ENCODE peak calls at places on chromosomes 3 and 15, in six cellular contexts. H is tibial artery, I is RWPE2, V is coronary artery, G is OCI-LY7, Y is right cardiac atrium. N is an unnamed sample.

GRCh38 chr3:113531826-113532697 is at the start of gene SIDT1:
- DNase-seq in H (no peak), I (no peak), V (no peak), G (peak; percentile 76), Y (no peak), N (peak; percentile 48)

GRCh38 chr3:186722457-186722856 is 5.3 kb downstream of the KNG1 start:
- DNase-seq in H (no peak), I (no peak), V (no peak), G (no peak), Y (no peak), N (no peak)

GRCh38 chr15:36914962-36915808 is 185.2 kb downstream of the MEIS2 start:
- DNase-seq in H (no peak), I (no peak), V (no peak), G (no peak), Y (no peak), N (no peak)

GRCh38 chr3:151387443-151388241 is 3.1 kb upstream of the P2RY12 start:
- DNase-seq in H (no peak), I (no peak), V (no peak), G (no peak), Y (peak; percentile 35), N (no peak)

GRCh38 chr15:90774731-90775521 is 57.8 kb downstream of the BLM start:
- DNase-seq in H (no peak), I (no peak), V (no peak), G (no peak), Y (no peak), N (no peak)

GRCh38 chr3:46298871-46299607 is 54.9 kb upstream of the CCR2 start:
- DNase-seq in H (no peak), I (no peak), V (no peak), G (no peak), Y (no peak), N (no peak)

GRCh38 chr3:135982922-135983581 is 17.5 kb downstream of the PPP2R3A start:
- DNase-seq in H (no peak), I (no peak), V (no peak), G (no peak), Y (no peak), N (no peak)

GRCh38 chr3:16509721-16510619 is 3.5 kb downstream of the RFTN1 start:
- DNase-seq in H (no peak), I (no peak), V (no peak), G (peak; percentile 65), Y (no peak), N (no peak)

GRCh38 chr3:70360985-70361384 is 48.5 kb upstream of the MDFIC2 start:
- DNase-seq in H (no peak), I (no peak), V (no peak), G (no peak), Y (no peak), N (no peak)

GRCh38 chr3:42148982-42149432 is 57.9 kb downstream of the TRAK1 start:
- DNase-seq in H (peak; percentile 79), I (no peak), V (no peak), G (no peak), Y (peak; percentile 90), N (peak; percentile 73)

GRCh38 chr15:40252438-40253178 is 13.7 kb downstream of the PAK6 start:
- DNase-seq in H (no peak), I (peak; percentile 74), V (no peak), G (no peak), Y (peak; percentile 69), N (no peak)

GRCh38 chr3:161559177-161559998 is 62.8 kb downstream of the OTOL1 start:
- DNase-seq in H (no peak), I (no peak), V (no peak), G (peak; percentile 52), Y (no peak), N (no peak)

GRCh38 chr15:63815796-63816533 is 17.8 kb downstream of the HERC1 start:
- DNase-seq in H (no peak), I (no peak), V (no peak), G (no peak), Y (no peak), N (no peak)

GRCh38 chr3:25748189-25748588 is 35.1 kb downstream of the NGLY1 start:
- DNase-seq in H (no peak), I (no peak), V (no peak), G (no peak), Y (no peak), N (no peak)

GRCh38 chr15:59438891-59439290 is 905 bp downstream of the FAM81A start:
- DNase-seq in H (peak; percentile 68), I (no peak), V (no peak), G (peak; percentile 19), Y (peak; percentile 60), N (peak; percentile 53)

GRCh38 chr3:4720316-4721075 is 227.3 kb downstream of the ITPR1 start:
- DNase-seq in H (peak; percentile 86), I (no peak), V (peak; percentile 88), G (no peak), Y (peak; percentile 88), N (peak; percentile 70)

GRCh38 chr3:140629351-140630137 is 48.3 kb upstream of the TRIM42 start:
- DNase-seq in H (no peak), I (no peak), V (no peak), G (no peak), Y (no peak), N (no peak)

GRCh38 chr3:149364624-149365023 is 12.8 kb downstream of the TM4SF1 start:
- DNase-seq in H (no peak), I (no peak), V (no peak), G (no peak), Y (no peak), N (no peak)

GRCh38 chr15:84915011-84915958 is 30.8 kb downstream of the SLC28A1 start:
- DNase-seq in H (peak; percentile 95), I (peak; percentile 94), V (peak; percentile 90), G (peak; percentile 16), Y (peak; percentile 89), N (no peak)

GRCh38 chr3:126085841-126086240 is 1.9 kb upstream of the SLC41A3 start:
- DNase-seq in H (no peak), I (no peak), V (no peak), G (no peak), Y (no peak), N (no peak)

GRCh38 chr15:36403351-36403750 is 176.1 kb upstream of the CDIN1 start:
- DNase-seq in H (no peak), I (no peak), V (no peak), G (no peak), Y (no peak), N (no peak)

GRCh38 chr3:42476225-42477160 is 25.9 kb upstream of the VIPR1 start:
- DNase-seq in H (peak; percentile 79), I (no peak), V (peak; percentile 69), G (no peak), Y (no peak), N (no peak)

GRCh38 chr3:45959201-45959600 is 15.9 kb downstream of the CXCR6 start:
- DNase-seq in H (no peak), I (no peak), V (no peak), G (no peak), Y (no peak), N (no peak)

GRCh38 chr3:136893848-136894443 is 31.9 kb downstream of the NCK1 start:
- DNase-seq in H (no peak), I (no peak), V (no peak), G (no peak), Y (no peak), N (no peak)

GRCh38 chr15:32637704-32638103 is 3.8 kb upstream of the SCG5 start:
- DNase-seq in H (no peak), I (no peak), V (no peak), G (no peak), Y (no peak), N (no peak)

GRCh38 chr3:147409143-147410121 is at the start of gene ZIC1:
- DNase-seq in H (no peak), I (no peak), V (no peak), G (no peak), Y (no peak), N (peak; percentile 82)
- H3K4me3 ChIP-seq in H (peak within 1 kb of the TSS; percentile 28), I (no peak within 1 kb of the TSS), V (peak within 1 kb of the TSS; percentile 65), G (no peak within 1 kb of the TSS), Y (peak within 1 kb of the TSS; percentile 16), N (peak within 1 kb of the TSS; percentile 59)

DNA sequence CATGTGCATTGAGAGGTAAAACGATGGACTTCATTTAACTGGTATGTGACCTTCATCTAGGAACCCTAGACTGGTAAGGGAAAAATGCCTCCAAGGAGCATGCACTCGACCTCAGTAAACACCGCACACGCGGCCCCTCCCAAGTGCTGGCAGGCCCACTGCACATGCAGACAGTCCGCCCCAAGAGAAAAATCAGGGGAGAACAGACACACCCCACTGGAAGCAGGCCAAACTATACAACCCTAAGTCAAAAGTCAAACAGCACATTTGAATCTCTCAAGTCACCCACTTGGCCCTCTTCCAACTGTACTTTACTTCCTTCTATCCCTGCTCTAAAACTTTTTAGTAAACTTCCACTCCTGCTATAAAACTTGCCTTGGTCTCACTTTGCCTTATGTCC is 250.1 kb upstream of the HES1 start:
- DNase-seq in H (no peak), I (no peak), V (no peak), G (no peak), Y (no peak), N (no peak)
- H3K27ac ChIP-seq in H (no peak overlapping the region), I (no peak overlapping the region), V (no peak overlapping the region), G (no peak overlapping the region), Y (no peak overlapping the region), N (no peak overlapping the region)

GRCh38 chr3:141740349-141740748 is 2.3 kb downstream of the RNF7 start:
- DNase-seq in H (no peak), I (no peak), V (no peak), G (no peak), Y (no peak), N (no peak)

GRCh38 chr3:141739731-141740130 is 1.6 kb downstream of the RNF7 start:
- DNase-seq in H (no peak), I (no peak), V (no peak), G (no peak), Y (no peak), N (no peak)

GRCh38 chr3:141737108-141737507 is 990 bp upstream of the RNF7 start:
- DNase-seq in H (no peak), I (no peak), V (no peak), G (peak; percentile 46), Y (no peak), N (no peak)

GRCh38 chr3:141737828-141738635 is at the start of gene RNF7:
- DNase-seq in H (peak; percentile 97), I (peak; percentile 89), V (peak; percentile 96), G (peak; percentile 98), Y (peak; percentile 98), N (peak; percentile 92)

GRCh38 chr3:141738636-141739363 is 702 bp downstream of the RNF7 start:
- DNase-seq in H (no peak), I (no peak), V (no peak), G (peak; percentile 46), Y (no peak), N (no peak)
- H3K4me3 ChIP-seq in H (peak overlapping the region; percentile 88), I (peak overlapping the region; percentile 86), V (peak overlapping the region; percentile 86), G (peak overlapping the region; percentile 96), Y (peak overlapping the region; percentile 91), N (peak overlapping the region; percentile 81)

DNA sequence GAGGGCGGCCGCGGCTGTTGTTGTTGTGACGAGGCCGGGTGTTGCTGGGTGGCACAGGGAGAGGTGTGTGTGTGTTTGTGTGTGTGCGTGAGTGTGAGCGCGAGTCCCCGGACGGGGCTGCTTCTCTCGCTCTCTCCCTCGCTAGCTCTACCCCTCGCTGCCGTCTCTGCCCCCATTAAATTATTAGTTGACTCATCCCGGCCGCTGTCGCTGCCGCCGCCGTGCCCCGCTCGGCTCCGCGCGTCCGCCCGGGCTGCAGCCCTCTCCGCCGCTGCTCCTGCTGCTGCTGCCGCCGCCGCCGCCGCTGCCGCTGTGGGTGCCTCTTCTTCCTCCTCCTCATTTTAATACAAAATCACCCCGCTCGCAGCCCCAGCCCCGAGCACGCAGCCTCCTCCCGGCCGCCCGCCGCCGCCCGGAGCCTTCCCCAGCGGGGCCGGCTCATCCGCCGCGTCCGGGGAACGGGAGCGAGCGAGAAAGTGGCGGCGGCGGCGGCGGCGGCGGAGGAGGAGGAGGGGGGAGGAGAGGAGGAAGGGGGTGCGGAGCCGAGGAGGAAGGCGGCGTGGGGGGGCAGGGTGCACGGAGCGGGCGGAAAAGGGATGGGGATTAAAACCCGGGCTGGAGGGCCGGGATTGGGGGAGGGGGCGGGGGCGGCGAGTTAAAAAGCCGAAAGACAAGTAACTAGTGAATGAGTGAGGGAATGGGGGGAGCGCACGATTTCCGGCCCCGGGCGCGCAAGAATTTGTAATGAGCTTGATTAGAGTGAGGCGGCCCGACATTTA is at the start of gene SATB1:
- DNase-seq in H (peak; percentile 91), I (peak; percentile 57), V (peak; percentile 81), G (peak; percentile 62), Y (peak; percentile 93), N (peak; percentile 69)
- H3K27ac ChIP-seq in H (peak within 1 kb of the TSS; percentile 95), I (no peak within 1 kb of the TSS), V (peak within 1 kb of the TSS; percentile 94), G (no peak within 1 kb of the TSS), Y (peak within 1 kb of the TSS; percentile 87), N (peak within 1 kb of the TSS; percentile 93)

N was measured in dorsolateral prefrontal cortex.